ENCODE peak calls at places on chromosomes 2 and 18, in six cellular contexts. One of them, this sample, is unnamed.
A peak's percentile ranks its signal among the peaks of the same experiment; 100 is the strongest.

GRCh38 chr2:50476174-50476573 is 555.8 kb downstream of the NRXN1 start:
- DNase-seq in NCI-H774: no peak
- DNase-seq in amniotic epithelial cell: no peak
- DNase-seq in stimulated activated CD4-positive, alpha-beta T cell treated with anti-CD3 and anti-CD28 coated beads, TNF-alpha, amount 100 ng/mL, for 24 hours: no peak
- DNase-seq in fibroblast of the aortic adventitia: no peak
- DNase-seq in natural killer cell treated with Interleukin-12 subunit alpha and Interleukin-12 subunit beta and Interleukin-15 and Interleukin-18, amount 100 ng/mL, for 72 hours: no peak
- DNase-seq in this sample: no peak

GRCh38 chr2:239957681-239958181 is 67.4 kb downstream of the NDUFA10 start:
- DNase-seq in stimulated activated CD4-positive, alpha-beta T cell treated with anti-CD3 and anti-CD28 coated beads, TNF-alpha, amount 100 ng/mL, for 24 hours: no peak
- DNase-seq in amniotic epithelial cell: no peak
- DNase-seq in fibroblast of the aortic adventitia: no peak
- DNase-seq in NCI-H774: no peak
- DNase-seq in natural killer cell treated with Interleukin-12 subunit alpha and Interleukin-12 subunit beta and Interleukin-15 and Interleukin-18, amount 100 ng/mL, for 72 hours: no peak
- DNase-seq in this sample: no peak

GRCh38 chr2:31329081-31329605 is 85.4 kb downstream of the XDH start:
- DNase-seq in NCI-H774: no peak
- DNase-seq in natural killer cell treated with Interleukin-12 subunit alpha and Interleukin-12 subunit beta and Interleukin-15 and Interleukin-18, amount 100 ng/mL, for 72 hours: no peak
- DNase-seq in amniotic epithelial cell: no peak
- DNase-seq in stimulated activated CD4-positive, alpha-beta T cell treated with anti-CD3 and anti-CD28 coated beads, TNF-alpha, amount 100 ng/mL, for 24 hours: no peak
- DNase-seq in fibroblast of the aortic adventitia: no peak
- DNase-seq in this sample: no peak

GRCh38 chr2:53021285-53021684 is 746.3 kb upstream of the CHAC2 start:
- DNase-seq in fibroblast of the aortic adventitia: peak; percentile 60
- DNase-seq in stimulated activated CD4-positive, alpha-beta T cell treated with anti-CD3 and anti-CD28 coated beads, TNF-alpha, amount 100 ng/mL, for 24 hours: no peak
- DNase-seq in NCI-H774: no peak
- DNase-seq in natural killer cell treated with Interleukin-12 subunit alpha and Interleukin-12 subunit beta and Interleukin-15 and Interleukin-18, amount 100 ng/mL, for 72 hours: no peak
- DNase-seq in amniotic epithelial cell: peak; percentile 42
- DNase-seq in this sample: no peak

GRCh38 chr2:174788291-174788929 is 24.1 kb upstream of the CHRNA1 start:
- DNase-seq in stimulated activated CD4-positive, alpha-beta T cell treated with anti-CD3 and anti-CD28 coated beads, TNF-alpha, amount 100 ng/mL, for 24 hours: no peak
- DNase-seq in fibroblast of the aortic adventitia: no peak
- DNase-seq in natural killer cell treated with Interleukin-12 subunit alpha and Interleukin-12 subunit beta and Interleukin-15 and Interleukin-18, amount 100 ng/mL, for 72 hours: no peak
- DNase-seq in NCI-H774: no peak
- DNase-seq in amniotic epithelial cell: no peak
- DNase-seq in this sample: no peak

GRCh38 chr2:67945976-67946375 is 116.8 kb downstream of the C1D start:
- DNase-seq in natural killer cell treated with Interleukin-12 subunit alpha and Interleukin-12 subunit beta and Interleukin-15 and Interleukin-18, amount 100 ng/mL, for 72 hours: no peak
- DNase-seq in fibroblast of the aortic adventitia: peak; percentile 29
- DNase-seq in NCI-H774: no peak
- DNase-seq in stimulated activated CD4-positive, alpha-beta T cell treated with anti-CD3 and anti-CD28 coated beads, TNF-alpha, amount 100 ng/mL, for 24 hours: no peak
- DNase-seq in amniotic epithelial cell: no peak
- DNase-seq in this sample: no peak

GRCh38 chr2:225041210-225041870 is 928 bp downstream of the DOCK10 start:
- DNase-seq in NCI-H774: no peak
- DNase-seq in amniotic epithelial cell: peak; percentile 45
- DNase-seq in fibroblast of the aortic adventitia: peak; percentile 72
- DNase-seq in natural killer cell treated with Interleukin-12 subunit alpha and Interleukin-12 subunit beta and Interleukin-15 and Interleukin-18, amount 100 ng/mL, for 72 hours: peak; percentile 90
- DNase-seq in stimulated activated CD4-positive, alpha-beta T cell treated with anti-CD3 and anti-CD28 coated beads, TNF-alpha, amount 100 ng/mL, for 24 hours: peak; percentile 63
- DNase-seq in this sample: no peak

GRCh38 chr2:135960598-135961551 is 24.6 kb downstream of the DARS1 start:
- DNase-seq in amniotic epithelial cell: peak; percentile 26
- DNase-seq in stimulated activated CD4-positive, alpha-beta T cell treated with anti-CD3 and anti-CD28 coated beads, TNF-alpha, amount 100 ng/mL, for 24 hours: no peak
- DNase-seq in NCI-H774: no peak
- DNase-seq in natural killer cell treated with Interleukin-12 subunit alpha and Interleukin-12 subunit beta and Interleukin-15 and Interleukin-18, amount 100 ng/mL, for 72 hours: no peak
- DNase-seq in fibroblast of the aortic adventitia: no peak
- DNase-seq in this sample: no peak

GRCh38 chr18:23357992-23358594 is 95.0 kb upstream of the RIOK3 start:
- DNase-seq in NCI-H774: no peak
- DNase-seq in amniotic epithelial cell: no peak
- DNase-seq in natural killer cell treated with Interleukin-12 subunit alpha and Interleukin-12 subunit beta and Interleukin-15 and Interleukin-18, amount 100 ng/mL, for 72 hours: no peak
- DNase-seq in fibroblast of the aortic adventitia: peak; percentile 33
- DNase-seq in stimulated activated CD4-positive, alpha-beta T cell treated with anti-CD3 and anti-CD28 coated beads, TNF-alpha, amount 100 ng/mL, for 24 hours: no peak
- DNase-seq in this sample: no peak

GRCh38 chr18:56315363-56315762 is 323.0 kb downstream of the TXNL1 start:
- DNase-seq in fibroblast of the aortic adventitia: peak; percentile 63
- DNase-seq in amniotic epithelial cell: peak; percentile 7
- DNase-seq in natural killer cell treated with Interleukin-12 subunit alpha and Interleukin-12 subunit beta and Interleukin-15 and Interleukin-18, amount 100 ng/mL, for 72 hours: no peak
- DNase-seq in stimulated activated CD4-positive, alpha-beta T cell treated with anti-CD3 and anti-CD28 coated beads, TNF-alpha, amount 100 ng/mL, for 24 hours: no peak
- DNase-seq in NCI-H774: no peak
- DNase-seq in this sample: no peak

GRCh38 chr2:200286578-200286977 is 19.9 kb upstream of the SPATS2L start:
- DNase-seq in fibroblast of the aortic adventitia: no peak
- DNase-seq in NCI-H774: no peak
- DNase-seq in stimulated activated CD4-positive, alpha-beta T cell treated with anti-CD3 and anti-CD28 coated beads, TNF-alpha, amount 100 ng/mL, for 24 hours: no peak
- DNase-seq in amniotic epithelial cell: no peak
- DNase-seq in natural killer cell treated with Interleukin-12 subunit alpha and Interleukin-12 subunit beta and Interleukin-15 and Interleukin-18, amount 100 ng/mL, for 72 hours: no peak
- DNase-seq in this sample: no peak

GRCh38 chr2:222033541-222033940 is 265.3 kb downstream of the PAX3 start:
- DNase-seq in NCI-H774: no peak
- DNase-seq in stimulated activated CD4-positive, alpha-beta T cell treated with anti-CD3 and anti-CD28 coated beads, TNF-alpha, amount 100 ng/mL, for 24 hours: no peak
- DNase-seq in amniotic epithelial cell: peak; percentile 94
- DNase-seq in natural killer cell treated with Interleukin-12 subunit alpha and Interleukin-12 subunit beta and Interleukin-15 and Interleukin-18, amount 100 ng/mL, for 72 hours: no peak
- DNase-seq in fibroblast of the aortic adventitia: no peak
- DNase-seq in this sample: no peak

GRCh38 chr18:30403278-30403677 is 639.3 kb downstream of the DSC3 start:
- DNase-seq in NCI-H774: no peak
- DNase-seq in stimulated activated CD4-positive, alpha-beta T cell treated with anti-CD3 and anti-CD28 coated beads, TNF-alpha, amount 100 ng/mL, for 24 hours: no peak
- DNase-seq in fibroblast of the aortic adventitia: no peak
- DNase-seq in natural killer cell treated with Interleukin-12 subunit alpha and Interleukin-12 subunit beta and Interleukin-15 and Interleukin-18, amount 100 ng/mL, for 72 hours: no peak
- DNase-seq in amniotic epithelial cell: no peak
- DNase-seq in this sample: no peak

This sample was measured in NCI-H510A treated with DMSO at 0.1 percent for 48 hours.